ENCODE peak calls at places on chromosomes 3 and 15, in nine cellular contexts. V, W, G, F, J, O, E, H and Z are unnamed samples.

GRCh38 chr15:39273805-39274411 is 307.0 kb upstream of the THBS1 start:
- DNase-seq in F (no peak), W (peak), O (no peak), H (no peak), J (no peak), V (no peak), G (no peak), E (no peak), Z (no peak)

GRCh38 chr15:57624730-57625129 is 33.0 kb downstream of the MYZAP start:
- DNase-seq in F (no peak), W (no peak), V (no peak), G (no peak), E (no peak), J (no peak), H (no peak), O (no peak), Z (no peak)

GRCh38 chr15:96972201-96972600 is 641.7 kb downstream of the NR2F2 start:
- DNase-seq in F (no peak), E (no peak), J (no peak), W (no peak), V (no peak), O (no peak), H (no peak), G (no peak), Z (no peak)

GRCh38 chr3:73950781-73951180 is 326.0 kb upstream of the PDZRN3 start:
- DNase-seq in J (no peak), O (no peak), F (no peak), V (no peak), G (no peak), H (no peak), E (no peak), W (no peak), Z (no peak)

GRCh38 chr3:159263750-159264561 is 462.1 kb downstream of the MFSD1 start:
- DNase-seq in V (no peak), E (no peak), G (no peak), W (no peak), H (no peak), J (no peak), F (no peak), O (no peak), Z (no peak)

GRCh38 chr15:74172751-74173544 is 562 bp upstream of the ISLR start:
- DNase-seq in W (peak), H (no peak), F (no peak), G (no peak), E (peak), J (peak), O (no peak), V (peak), Z (no peak)

GRCh38 chr15:36428102-36428845 is 151.2 kb upstream of the CDIN1 start:
- DNase-seq in W (no peak), E (no peak), G (no peak), O (no peak), H (no peak), J (no peak), F (no peak), V (no peak), Z (no peak)

GRCh38 chr3:186511245-186511644 is 32.9 kb downstream of the CRYGS start:
- DNase-seq in O (no peak), E (no peak), J (no peak), G (peak), V (no peak), F (no peak), W (no peak), H (no peak), Z (no peak)

GRCh38 chr15:35728176-35728938 is 182.4 kb upstream of the DPH6 start:
- DNase-seq in G (no peak), O (no peak), J (no peak), H (no peak), W (no peak), F (no peak), E (no peak), V (no peak), Z (no peak)

GRCh38 chr15:43492266-43492665 is 690 bp downstream of the TP53BP1 start:
- DNase-seq in H (no peak), F (no peak), E (no peak), V (no peak), O (no peak), G (no peak), J (no peak), W (no peak), Z (no peak)

GRCh38 chr3:53040361-53040820 is 5.5 kb downstream of the SFMBT1 start:
- DNase-seq in J (no peak), O (no peak), H (no peak), G (no peak), V (no peak), E (no peak), W (no peak), F (no peak), Z (no peak)

GRCh38 chr3:126102530-126102951 is 18.6 kb upstream of the SLC41A3 start:
- DNase-seq in F (no peak), J (peak), O (no peak), W (no peak), G (no peak), V (peak), E (no peak), H (no peak), Z (no peak)
- TF ChIP-seq POLR2AphosphoS5 in F (no peak), J (no peak), O (no peak), W (peak), G (no peak), V (no peak), E (no peak), H (no peak), Z (no peak)

DNA sequence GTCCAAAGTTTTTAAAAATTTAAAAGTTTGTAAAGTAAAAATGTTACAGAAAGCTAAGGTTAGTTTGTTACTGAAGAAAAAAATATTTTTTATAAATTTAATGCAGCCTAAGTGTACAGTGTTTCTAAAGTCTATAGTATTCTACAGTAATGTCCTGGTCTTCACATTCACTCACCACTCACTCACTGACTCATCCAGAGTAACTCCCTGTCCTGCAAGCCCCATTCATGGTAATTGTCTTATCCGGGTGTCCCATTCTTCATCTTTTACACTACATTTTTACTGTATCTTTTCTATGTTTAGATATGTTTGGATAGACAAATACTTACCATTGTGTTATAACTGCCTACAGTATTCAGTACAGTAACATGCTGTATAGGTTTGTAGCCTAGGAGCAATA is 36.7 kb upstream of the ATP10A start:
- DNase-seq in E (no peak), W (no peak), J (no peak), H (no peak), G (no peak), V (no peak), O (no peak), F (no peak), Z (no peak)
- TF ChIP-seq POLR2A in E (no peak), W (no peak), J (no peak), H (no peak), G (no peak), V (no peak), O (no peak), F (no peak), Z (no peak)

GRCh38 chr3:188306435-188306980 is 152.6 kb downstream of the LPP start:
- DNase-seq in J (no peak), E (no peak), H (no peak), V (no peak), G (no peak), O (no peak), W (no peak), F (no peak), Z (no peak)
- TF ChIP-seq POLR2AphosphoS5 in J (peak), E (no peak), H (no peak), V (no peak), G (no peak), O (no peak), W (no peak), F (no peak), Z (no peak)

GRCh38 chr15:91611924-91612323 is 241.6 kb upstream of the SLCO3A1 start:
- DNase-seq in W (no peak), O (no peak), G (no peak), J (no peak), E (no peak), H (no peak), V (no peak), F (no peak), Z (no peak)
- TF ChIP-seq POLR2A in W (no peak), O (no peak), G (no peak), J (no peak), E (no peak), H (no peak), V (no peak), F (no peak), Z (no peak)